ENCODE peak calls at places on chromosomes 1 and 21, in seven cellular contexts. N, C, J, U, W, S and L are unnamed samples.

GRCh38 chr1:200131551-200132125 is 104.1 kb downstream of the NR5A2 start:
- DNase-seq in N (no peak), C (peak; percentile 21), J (no peak), U (no peak), W (no peak), S (no peak), L (no peak)

GRCh38 chr21:20276954-20277353 is 721.3 kb upstream of the NCAM2 start:
- DNase-seq in N (no peak), C (no peak), J (peak; percentile 58), U (no peak), W (no peak), S (no peak), L (no peak)

GRCh38 chr21:35075546-35075945 is 26.4 kb upstream of the RUNX1 start:
- DNase-seq in N (no peak), C (peak; percentile 55), J (no peak), U (peak; percentile 39), W (no peak), S (no peak), L (no peak)

GRCh38 chr21:32916522-32917099 is 109.1 kb upstream of the OLIG2 start:
- DNase-seq in N (peak; percentile 17), C (peak; percentile 16), J (peak; percentile 37), U (no peak), W (no peak), S (no peak), L (no peak)

GRCh38 chr1:65429806-65430205 is 9.3 kb downstream of the LEPR start:
- DNase-seq in N (no peak), C (no peak), J (no peak), U (no peak), W (no peak), S (no peak), L (no peak)

GRCh38 chr1:51636765-51637522 is 20.1 kb downstream of the OSBPL9 start:
- DNase-seq in N (no peak), C (no peak), J (no peak), U (peak; percentile 60), W (peak; percentile 84), S (no peak), L (no peak)

GRCh38 chr1:182227864-182228547 is 163.6 kb downstream of the GLUL start:
- DNase-seq in N (no peak), C (no peak), J (no peak), U (no peak), W (no peak), S (no peak), L (no peak)

GRCh38 chr21:32370971-32371766 is 21.6 kb downstream of the URB1 start:
- DNase-seq in N (no peak), C (no peak), J (no peak), U (no peak), W (no peak), S (no peak), L (no peak)

GRCh38 chr1:77292551-77292950 is 10.7 kb downstream of the AK5 start:
- DNase-seq in N (no peak), C (no peak), J (no peak), U (no peak), W (no peak), S (no peak), L (no peak)

DNA sequence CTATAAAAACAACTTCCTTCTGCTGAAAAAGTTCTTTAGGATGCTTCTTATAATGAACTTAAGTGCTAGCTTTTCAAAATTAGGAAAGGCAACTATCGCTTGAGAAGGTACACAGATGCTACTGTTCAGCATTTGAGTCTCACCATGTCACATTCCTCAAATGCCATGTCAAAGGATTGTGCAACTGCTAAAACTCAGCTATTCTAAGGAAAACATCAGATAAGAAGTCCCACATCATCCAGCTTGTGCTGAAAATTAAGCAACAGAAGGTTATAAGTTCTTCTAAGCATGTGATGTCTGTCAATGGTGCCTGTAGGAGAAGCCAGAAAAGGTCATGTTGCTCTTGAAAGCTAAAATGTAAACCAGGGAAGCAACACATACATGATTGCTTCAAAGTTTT is 36.5 kb downstream of the MCOLN2 start:
- DNase-seq in N (no peak), C (peak; percentile 55), J (no peak), U (no peak), W (no peak), S (no peak), L (no peak)
- H3K4me1 ChIP-seq in N (no peaks in the 10 kb centered on the region), C (no peaks in the 10 kb centered on the region), J (no peaks in the 10 kb centered on the region), U (no peaks in the 10 kb centered on the region), W (no peaks in the 10 kb centered on the region), S (no peaks in the 10 kb centered on the region), L (peaks cover 14% of the 10 kb centered on the region)

DNA sequence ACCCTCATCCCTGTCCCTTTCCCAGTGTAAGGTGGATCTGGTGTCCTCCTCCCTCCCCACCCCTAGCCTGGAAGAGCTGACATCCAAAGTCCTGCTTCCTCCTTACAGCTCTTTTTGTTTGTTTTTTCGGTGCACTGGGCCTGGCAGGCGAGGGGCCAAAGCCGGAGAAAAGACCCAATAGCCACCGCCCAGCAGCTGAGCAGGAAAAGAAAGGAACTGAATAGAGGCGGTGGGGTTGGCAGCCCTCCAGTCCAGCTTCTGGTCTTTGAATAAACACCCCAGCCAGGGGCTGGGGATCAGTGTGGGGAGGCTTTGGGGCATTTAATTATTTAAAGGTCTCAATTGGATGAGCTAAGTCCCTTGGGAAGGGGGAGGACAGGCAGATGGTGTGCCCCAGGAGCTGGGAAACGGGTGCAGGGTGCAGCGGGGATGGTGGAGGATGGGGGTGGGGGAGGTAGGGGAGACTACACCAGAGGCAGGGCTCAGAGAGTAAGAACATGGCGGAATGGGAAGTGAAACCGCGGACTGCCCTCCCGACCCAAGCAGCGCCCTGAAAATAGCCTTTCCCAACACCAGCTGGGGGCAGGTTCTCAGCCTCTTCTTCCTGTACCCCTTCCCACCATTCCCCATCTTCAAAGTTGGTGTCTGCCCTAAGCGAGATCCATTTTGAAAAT is 20.2 kb downstream of the BTG2 start:
- DNase-seq in N (peak; percentile 70), C (no peak), J (no peak), U (peak; percentile 58), W (no peak), S (peak; percentile 65), L (peak; percentile 83)
- H3K4me1 ChIP-seq in N (peaks cover 62% of the 10 kb centered on the region), C (peaks cover 5% of the 10 kb centered on the region), J (peaks cover 37% of the 10 kb centered on the region), U (peaks cover 29% of the 10 kb centered on the region), W (no peaks in the 10 kb centered on the region), S (peaks cover 58% of the 10 kb centered on the region), L (peaks cover 78% of the 10 kb centered on the region)

GRCh38 chr1:222817529-222817928 is 2.7 kb downstream of the DISP1 start:
- DNase-seq in N (no peak), C (peak; percentile 31), J (no peak), U (no peak), W (peak; percentile 36), S (no peak), L (no peak)
- H3K4me1 ChIP-seq in N (no peaks in the 10 kb centered on the region), C (no peaks in the 10 kb centered on the region), J (peaks cover 16% of the 10 kb centered on the region), U (peaks cover 22% of the 10 kb centered on the region), W (peaks cover 4% of the 10 kb centered on the region), S (no peaks in the 10 kb centered on the region), L (peaks cover 25% of the 10 kb centered on the region)

DNA sequence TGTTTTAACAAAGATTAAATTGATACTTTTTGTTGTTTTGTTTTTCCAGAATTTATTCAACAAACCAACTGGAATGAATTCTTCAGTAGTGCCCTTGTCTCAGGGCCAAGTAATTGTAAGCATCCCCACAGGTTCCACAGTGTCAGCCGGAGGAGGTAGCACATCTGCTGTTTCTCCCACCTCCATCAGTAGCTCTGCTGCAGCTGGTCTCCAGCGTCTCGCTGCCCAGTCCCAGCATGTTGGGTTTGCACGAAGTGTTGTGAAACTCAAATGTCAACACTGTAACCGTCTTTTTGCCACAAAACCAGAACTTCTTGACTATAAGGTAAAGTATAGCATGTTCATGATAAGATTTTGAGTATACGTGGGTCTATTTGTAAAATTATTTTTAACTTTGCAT is 118.4 kb downstream of the ZMYM4 start:
- DNase-seq in N (no peak), C (peak; percentile 14), J (no peak), U (no peak), W (no peak), S (no peak), L (no peak)
- H3K4me1 ChIP-seq in N (no peaks in the 10 kb centered on the region), C (peaks cover 6% of the 10 kb centered on the region), J (peaks cover 30% of the 10 kb centered on the region), U (no peaks in the 10 kb centered on the region), W (no peaks in the 10 kb centered on the region), S (no peaks in the 10 kb centered on the region), L (no peaks in the 10 kb centered on the region)

GRCh38 chr21:42532466-42533181 is 19.0 kb downstream of the SLC37A1 start:
- DNase-seq in N (no peak), C (no peak), J (no peak), U (peak; percentile 88), W (peak; percentile 60), S (no peak), L (peak; percentile 41)

GRCh38 chr21:42530167-42530518 is 16.5 kb downstream of the SLC37A1 start:
- DNase-seq in N (no peak), C (no peak), J (no peak), U (no peak), W (no peak), S (no peak), L (no peak)

GRCh38 chr21:42533306-42533962 is 19.8 kb downstream of the SLC37A1 start:
- DNase-seq in N (no peak), C (no peak), J (no peak), U (no peak), W (no peak), S (no peak), L (no peak)

GRCh38 chr21:42533963-42534355 is 20.3 kb downstream of the SLC37A1 start:
- DNase-seq in N (no peak), C (no peak), J (no peak), U (no peak), W (no peak), S (no peak), L (no peak)

DNA sequence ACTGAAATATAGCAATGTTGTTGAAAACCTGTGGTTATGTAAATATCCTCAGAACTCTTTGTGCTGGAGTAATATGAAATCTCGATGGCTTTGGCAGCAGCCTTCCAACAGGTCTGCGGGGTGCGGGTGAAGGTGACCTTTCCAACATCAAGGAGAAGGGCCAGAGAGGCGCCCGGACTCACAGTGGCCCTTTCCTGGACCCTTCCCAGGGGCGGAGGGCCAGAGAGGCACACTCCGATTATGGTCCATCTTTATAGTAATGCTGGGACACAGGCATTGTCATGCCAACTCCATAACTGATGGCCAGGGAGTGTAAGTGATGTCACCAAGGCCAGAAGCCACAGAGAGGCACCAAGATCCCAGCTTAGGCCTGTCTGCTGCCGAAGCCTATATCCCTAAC is 18.1 kb downstream of the SLC37A1 start:
- DNase-seq in N (no peak), C (no peak), J (no peak), U (no peak), W (no peak), S (no peak), L (no peak)
- H3K4me1 ChIP-seq in N (peaks cover 21% of the 10 kb centered on the region), C (no peaks in the 10 kb centered on the region), J (no peaks in the 10 kb centered on the region), U (peaks cover 44% of the 10 kb centered on the region), W (no peaks in the 10 kb centered on the region), S (peaks cover 37% of the 10 kb centered on the region), L (peaks cover 40% of the 10 kb centered on the region)

GRCh38 chr1:23561813-23562100 is 2.5 kb upstream of the ID3 start:
- DNase-seq in N (no peak), C (no peak), J (no peak), U (no peak), W (no peak), S (no peak), L (no peak)
- H3K4me1 ChIP-seq in N (peaks cover 20% of the 10 kb centered on the region), C (peaks cover 17% of the 10 kb centered on the region), J (peaks cover 48% of the 10 kb centered on the region), U (peaks cover 25% of the 10 kb centered on the region), W (no peaks in the 10 kb centered on the region), S (peaks cover 3% of the 10 kb centered on the region), L (peaks cover 78% of the 10 kb centered on the region)

DNA sequence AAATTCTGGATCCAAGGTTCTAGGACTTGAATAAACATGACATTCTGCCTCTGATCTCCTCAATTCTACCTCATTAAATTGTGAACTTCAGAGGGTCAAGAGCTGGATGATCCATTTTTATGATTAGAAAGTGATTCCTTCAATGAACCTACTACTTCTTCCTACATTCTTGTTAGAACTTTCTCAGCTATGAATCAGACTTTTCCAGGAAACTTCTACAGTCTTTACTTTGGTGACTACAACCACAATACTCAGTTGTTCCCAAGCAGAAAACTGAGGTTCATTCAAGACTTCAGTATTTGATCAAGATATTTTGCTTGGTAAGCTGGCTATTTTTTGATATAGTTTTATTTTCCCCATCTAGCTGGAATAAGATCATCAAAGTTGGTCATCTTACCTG is 51.4 kb downstream of the CDC7 start:
- DNase-seq in N (no peak), C (no peak), J (no peak), U (no peak), W (no peak), S (no peak), L (no peak)
- H3K4me1 ChIP-seq in N (no peaks in the 10 kb centered on the region), C (no peaks in the 10 kb centered on the region), J (no peaks in the 10 kb centered on the region), U (peaks cover 7% of the 10 kb centered on the region), W (no peaks in the 10 kb centered on the region), S (no peaks in the 10 kb centered on the region), L (peaks cover 5% of the 10 kb centered on the region)